ENCODE peak calls at places on chromosomes 11 and 22, in five cellular contexts. One of them, this sample, is unnamed. For H3K4me1, the result is how much of the 10 kb centered on the place peaks cover.

GRCh38 chr11:100930185-100930778 is 199.3 kb downstream of the PGR start:
- DNase-seq in K562: peak
- DNase-seq in GM23338: peak
- DNase-seq in sigmoid colon: no peak
- DNase-seq in HepG2: peak
- DNase-seq in this sample: no peak

GRCh38 chr11:18171377-18172000 is 1.1 kb upstream of the MRGPRX4 start:
- DNase-seq in K562: peak
- DNase-seq in GM23338: peak
- DNase-seq in sigmoid colon: no peak
- DNase-seq in HepG2: peak
- DNase-seq in this sample: no peak

GRCh38 chr11:9758676-9759518 is 95.0 kb downstream of the SWAP70 start:
- DNase-seq in K562: peak
- DNase-seq in GM23338: peak
- DNase-seq in sigmoid colon: peak
- DNase-seq in HepG2: peak
- DNase-seq in this sample: peak

GRCh38 chr22:19663286-19663815 is 51.0 kb upstream of the SEPTIN5 start:
- DNase-seq in K562: no peak
- DNase-seq in GM23338: no peak
- DNase-seq in sigmoid colon: no peak
- DNase-seq in HepG2: no peak
- DNase-seq in this sample: peak

GRCh38 chr11:7904910-7905309 is 26.2 kb downstream of the OR10A6 start:
- DNase-seq in K562: no peak
- DNase-seq in GM23338: peak
- DNase-seq in sigmoid colon: no peak
- DNase-seq in HepG2: no peak
- DNase-seq in this sample: no peak

GRCh38 chr11:112024178-112024777 is 930 bp upstream of the DLAT start:
- DNase-seq in K562: peak
- DNase-seq in GM23338: peak
- DNase-seq in sigmoid colon: no peak
- DNase-seq in HepG2: no peak
- DNase-seq in this sample: no peak

GRCh38 chr11:2797181-2797711 is 88.3 kb downstream of the CDKN1C start:
- DNase-seq in K562: no peak
- DNase-seq in GM23338: no peak
- DNase-seq in sigmoid colon: peak
- DNase-seq in HepG2: no peak
- DNase-seq in this sample: peak

GRCh38 chr11:76803811-76804600 is 20.9 kb downstream of the TSKU start:
- DNase-seq in K562: no peak
- DNase-seq in GM23338: no peak
- DNase-seq in sigmoid colon: no peak
- DNase-seq in HepG2: no peak
- DNase-seq in this sample: peak

GRCh38 chr11:113764522-113764921 is 9.0 kb downstream of the ZW10 start:
- DNase-seq in K562: no peak
- DNase-seq in GM23338: no peak
- DNase-seq in sigmoid colon: no peak
- DNase-seq in HepG2: no peak
- DNase-seq in this sample: no peak

GRCh38 chr22:48440673-48441552 is 1386.8 kb downstream of the BRD1 start:
- DNase-seq in K562: no peak
- DNase-seq in GM23338: no peak
- DNase-seq in sigmoid colon: no peak
- DNase-seq in HepG2: no peak
- DNase-seq in this sample: peak

GRCh38 chr11:108117746-108118371 is 3.5 kb upstream of the ACAT1 start:
- DNase-seq in K562: peak
- DNase-seq in GM23338: peak
- DNase-seq in sigmoid colon: no peak
- DNase-seq in HepG2: peak
- DNase-seq in this sample: no peak

GRCh38 chr11:77114089-77114463 is 11.4 kb downstream of the OMP start:
- DNase-seq in K562: no peak
- DNase-seq in GM23338: no peak
- DNase-seq in sigmoid colon: no peak
- DNase-seq in HepG2: no peak
- DNase-seq in this sample: no peak

GRCh38 chr11:66142370-66143263 is 72.5 kb downstream of the PACS1 start:
- DNase-seq in K562: no peak
- DNase-seq in GM23338: no peak
- DNase-seq in sigmoid colon: no peak
- DNase-seq in HepG2: peak
- DNase-seq in this sample: no peak

GRCh38 chr22:32760815-32761214 is 40.7 kb upstream of the TIMP3 start:
- DNase-seq in K562: no peak
- DNase-seq in GM23338: no peak
- DNase-seq in sigmoid colon: no peak
- DNase-seq in HepG2: no peak
- DNase-seq in this sample: no peak
- TF ChIP-seq POLR2AphosphoS5 in K562: no peak
- TF ChIP-seq POLR2AphosphoS5 in GM23338: no peak
- TF ChIP-seq POLR2AphosphoS5 in sigmoid colon: peak
- TF ChIP-seq POLR2AphosphoS5 in HepG2: no peak
- TF ChIP-seq POLR2AphosphoS5 in this sample: peak

GRCh38 chr22:36328635-36329216 is 59.0 kb downstream of the MYH9 start:
- DNase-seq in K562: peak
- DNase-seq in GM23338: no peak
- DNase-seq in sigmoid colon: peak
- DNase-seq in HepG2: no peak
- DNase-seq in this sample: peak
- H3K4me1 ChIP-seq in K562: half or more
- H3K4me1 ChIP-seq in GM23338: under half
- H3K4me1 ChIP-seq in sigmoid colon: under half
- H3K4me1 ChIP-seq in HepG2: half or more
- H3K4me1 ChIP-seq in this sample: half or more

DNA sequence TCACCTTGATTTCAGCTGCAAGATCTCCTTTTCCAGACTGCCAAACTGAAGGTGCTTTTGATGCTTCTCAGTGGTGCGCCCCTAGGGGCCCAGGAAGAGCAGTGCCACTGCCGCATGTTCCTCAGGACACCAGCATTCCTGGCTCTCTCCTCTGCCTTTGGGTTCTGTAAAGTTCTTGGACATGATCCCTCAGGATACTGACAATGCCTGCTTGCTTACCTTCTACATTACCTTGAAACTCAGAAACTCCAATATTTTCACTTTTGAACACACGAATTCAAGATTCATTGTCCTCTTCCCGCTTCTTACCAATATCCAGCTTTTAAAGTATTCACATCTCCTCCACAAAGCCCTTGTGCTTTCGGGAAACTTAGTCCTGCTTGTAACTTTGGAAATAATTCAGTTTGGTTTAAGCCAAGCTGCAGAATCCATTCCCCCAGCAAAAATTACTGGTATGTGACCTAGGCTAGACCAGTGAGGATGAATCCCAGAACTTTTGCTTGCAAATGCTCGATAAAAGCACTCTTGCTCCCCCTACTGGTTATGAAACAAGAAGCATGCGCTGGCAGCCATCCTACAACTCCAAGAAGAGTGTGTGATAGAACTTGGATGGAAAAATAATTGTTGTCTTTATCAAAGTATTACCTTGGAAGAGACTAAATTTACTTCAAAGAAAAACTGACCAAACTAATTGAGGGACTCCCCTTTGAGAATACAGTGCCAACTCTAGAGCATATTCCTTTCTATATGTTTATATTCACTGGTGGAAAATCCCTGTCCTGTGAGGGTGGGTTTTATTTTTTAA is 16.5 kb upstream of the OR5B21 start:
- DNase-seq in K562: peak
- DNase-seq in GM23338: peak
- DNase-seq in sigmoid colon: peak
- DNase-seq in HepG2: peak
- DNase-seq in this sample: peak
- TF ChIP-seq POLR2AphosphoS5 in K562: no peak
- TF ChIP-seq POLR2AphosphoS5 in GM23338: no peak
- TF ChIP-seq POLR2AphosphoS5 in sigmoid colon: no peak
- TF ChIP-seq POLR2AphosphoS5 in HepG2: no peak
- TF ChIP-seq POLR2AphosphoS5 in this sample: no peak

DNA sequence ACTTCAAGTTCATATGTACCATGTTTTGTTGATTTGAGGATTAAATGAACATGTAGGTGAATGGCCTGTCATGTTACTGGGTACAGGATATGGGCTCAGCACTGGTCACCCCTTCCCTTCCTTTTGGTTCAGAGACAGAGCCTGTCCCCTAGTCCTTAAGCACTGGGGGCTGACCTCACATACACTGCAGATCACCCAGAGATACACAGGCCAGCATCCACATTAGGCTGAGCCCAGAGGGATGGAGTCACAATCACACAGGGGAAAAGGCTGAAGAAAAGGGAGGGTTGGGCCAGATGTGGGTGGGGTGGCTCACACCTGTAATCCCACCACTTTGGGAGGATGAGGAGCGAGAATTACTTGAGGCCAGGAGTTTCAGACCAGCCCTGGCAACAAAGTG is 62.3 kb downstream of the IGLL5 start:
- DNase-seq in K562: no peak
- DNase-seq in GM23338: no peak
- DNase-seq in sigmoid colon: no peak
- DNase-seq in HepG2: no peak
- DNase-seq in this sample: no peak
- H3K4me1 ChIP-seq in K562: under half
- H3K4me1 ChIP-seq in GM23338: under half
- H3K4me1 ChIP-seq in sigmoid colon: under half
- H3K4me1 ChIP-seq in HepG2: under half
- H3K4me1 ChIP-seq in this sample: under half

GRCh38 chr11:78741794-78742193 is 167.1 kb upstream of the NARS2 start:
- DNase-seq in K562: no peak
- DNase-seq in GM23338: no peak
- DNase-seq in sigmoid colon: no peak
- DNase-seq in HepG2: no peak
- DNase-seq in this sample: no peak

GRCh38 chr11:78744949-78745348 is 170.3 kb upstream of the NARS2 start:
- DNase-seq in K562: no peak
- DNase-seq in GM23338: no peak
- DNase-seq in sigmoid colon: no peak
- DNase-seq in HepG2: no peak
- DNase-seq in this sample: no peak

GRCh38 chr11:78740175-78741161 is 165.8 kb upstream of the NARS2 start:
- DNase-seq in K562: peak
- DNase-seq in GM23338: no peak
- DNase-seq in sigmoid colon: no peak
- DNase-seq in HepG2: no peak
- DNase-seq in this sample: no peak

GRCh38 chr11:78742430-78742829 is 167.8 kb upstream of the NARS2 start:
- DNase-seq in K562: no peak
- DNase-seq in GM23338: no peak
- DNase-seq in sigmoid colon: no peak
- DNase-seq in HepG2: no peak
- DNase-seq in this sample: no peak

GRCh38 chr11:78744202-78744601 is 169.5 kb upstream of the NARS2 start:
- DNase-seq in K562: no peak
- DNase-seq in GM23338: no peak
- DNase-seq in sigmoid colon: no peak
- DNase-seq in HepG2: no peak
- DNase-seq in this sample: no peak
- TF ChIP-seq POLR2AphosphoS5 in K562: no peak
- TF ChIP-seq POLR2AphosphoS5 in GM23338: no peak
- TF ChIP-seq POLR2AphosphoS5 in sigmoid colon: no peak
- TF ChIP-seq POLR2AphosphoS5 in HepG2: no peak
- TF ChIP-seq POLR2AphosphoS5 in this sample: no peak

GRCh38 chr11:46366260-46366659 is 15.2 kb upstream of the MDK start:
- DNase-seq in K562: no peak
- DNase-seq in GM23338: no peak
- DNase-seq in sigmoid colon: no peak
- DNase-seq in HepG2: no peak
- DNase-seq in this sample: no peak
- H3K4me1 ChIP-seq in K562: half or more
- H3K4me1 ChIP-seq in GM23338: under half
- H3K4me1 ChIP-seq in sigmoid colon: under half
- H3K4me1 ChIP-seq in HepG2: under half
- H3K4me1 ChIP-seq in this sample: half or more

DNA sequence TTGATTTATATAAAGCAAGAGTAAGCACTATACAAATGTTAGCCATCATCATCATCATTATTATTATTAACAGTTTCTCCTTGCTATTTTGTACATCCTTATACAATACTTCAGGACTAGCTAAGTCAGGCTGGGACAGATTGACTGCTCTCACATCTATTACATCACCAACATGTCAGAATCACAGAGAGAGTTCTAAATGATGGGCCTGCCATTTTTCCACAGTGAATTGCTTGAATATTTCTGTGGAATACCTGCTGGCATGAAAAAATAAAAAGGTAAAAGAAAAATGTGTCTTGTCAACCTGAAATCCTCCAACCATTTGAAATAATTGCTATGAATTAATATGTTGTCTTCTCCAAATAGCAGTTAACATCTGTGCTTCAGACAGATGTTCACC is 1311.3 kb downstream of the FAM181B start:
- DNase-seq in K562: no peak
- DNase-seq in GM23338: no peak
- DNase-seq in sigmoid colon: no peak
- DNase-seq in HepG2: no peak
- DNase-seq in this sample: no peak
- TF ChIP-seq POLR2AphosphoS5 in K562: no peak
- TF ChIP-seq POLR2AphosphoS5 in GM23338: no peak
- TF ChIP-seq POLR2AphosphoS5 in sigmoid colon: no peak
- TF ChIP-seq POLR2AphosphoS5 in HepG2: no peak
- TF ChIP-seq POLR2AphosphoS5 in this sample: no peak